ENCODE peak calls at places on chromosomes 5 and 9, in seven cellular contexts. X is body of pancreas; Z is T follicular helper cell; E is HuH-7; J is pons; D is stimulated activated naive B cell treated with anti-CD40 and anti-IgM and Interleukin-4, amounts not matched to agents 10 μg/mL and 1 μg/mL and 100 μg/mL, for 72 hours; T is sciatic nerve. Y is an unnamed sample.

GRCh38 chr5:128462330-128462729 is 75.7 kb downstream of the FBN2 start:
- DNase-seq in Z (no peak), X (no peak), T (no peak), E (no peak), D (no peak), J (no peak), Y (no peak)

GRCh38 chr5:137486707-137487106 is 12.4 kb downstream of the SPOCK1 start:
- DNase-seq in T (no peak), J (no peak), E (no peak), X (peak), D (no peak), Z (no peak), Y (no peak)

GRCh38 chr5:176608937-176609723 is 826 bp downstream of the GPRIN1 start:
- DNase-seq in X (no peak), J (no peak), T (no peak), Z (no peak), D (peak), E (no peak), Y (no peak)

GRCh38 chr5:643351-643801 is 31.2 kb downstream of the CEP72 start:
- DNase-seq in J (no peak), E (no peak), D (no peak), Z (no peak), X (no peak), T (no peak), Y (peak)

GRCh38 chr5:77129386-77129785 is 42.3 kb upstream of the ZBED3 start:
- DNase-seq in J (no peak), X (peak), D (no peak), E (peak), T (no peak), Z (no peak), Y (no peak)

GRCh38 chr5:112366987-112367386 is 52.1 kb downstream of the EPB41L4A start:
- DNase-seq in X (no peak), J (no peak), T (no peak), Z (no peak), D (no peak), E (peak), Y (no peak)

GRCh38 chr9:38641985-38642864 is 21.8 kb upstream of the ANKRD18A start:
- DNase-seq in T (no peak), X (peak), Z (no peak), J (peak), E (peak), D (no peak), Y (no peak)

GRCh38 chr5:164422400-164422799 is 917.0 kb downstream of the MAT2B start:
- DNase-seq in J (no peak), D (no peak), Z (no peak), T (no peak), E (peak), X (no peak), Y (no peak)

GRCh38 chr5:88256872-88257271 is 11.8 kb downstream of the TMEM161B start:
- DNase-seq in X (no peak), Z (no peak), E (no peak), D (no peak), T (no peak), J (no peak), Y (no peak)

GRCh38 chr5:62653001-62653863 is 74.6 kb downstream of the LRRC70 start:
- DNase-seq in Z (no peak), D (no peak), J (peak), X (no peak), E (no peak), T (no peak), Y (no peak)

GRCh38 chr9:91415290-91415689 is 8.3 kb downstream of the NFIL3 start:
- DNase-seq in X (no peak), D (peak), E (no peak), J (no peak), T (no peak), Z (no peak), Y (no peak)

GRCh38 chr9:35618854-35619799 is 914 bp upstream of the CD72 start:
- DNase-seq in X (peak), Z (no peak), J (no peak), D (peak), T (no peak), E (no peak), Y (no peak)

GRCh38 chr9:107782381-107782780 is 292.8 kb upstream of the KLF4 start:
- DNase-seq in Z (no peak), D (no peak), E (no peak), X (no peak), T (no peak), J (no peak), Y (no peak)

GRCh38 chr5:127696688-127697087 is 6.5 kb upstream of the CCDC192 start:
- DNase-seq in X (no peak), Z (no peak), E (no peak), T (no peak), D (no peak), J (no peak), Y (no peak)

GRCh38 chr9:92378825-92379535 is 25.4 kb downstream of the OGN start:
- DNase-seq in J (no peak), Z (no peak), X (no peak), D (no peak), T (no peak), E (peak), Y (no peak)

GRCh38 chr9:87554177-87554940 is 56.7 kb downstream of the DAPK1 start:
- DNase-seq in E (no peak), X (peak), J (no peak), D (no peak), T (peak), Z (no peak), Y (no peak)

GRCh38 chr5:83724915-83725314 is 4.3 kb upstream of the HAPLN1 start:
- DNase-seq in E (no peak), Z (no peak), J (no peak), D (no peak), T (no peak), X (no peak), Y (no peak)

GRCh38 chr5:957730-958485 is 50.7 kb upstream of the NKD2 start:
- DNase-seq in X (no peak), T (no peak), D (no peak), E (no peak), J (no peak), Z (no peak), Y (peak)

GRCh38 chr9:121199921-121200320 is 1.7 kb downstream of the RAB14 start:
- DNase-seq in J (no peak), Z (no peak), T (no peak), D (no peak), X (no peak), E (no peak), Y (no peak)

GRCh38 chr5:125835293-125836172 is 587.7 kb upstream of the GRAMD2B start:
- DNase-seq in X (peak), J (peak), D (peak), T (no peak), E (peak), Z (no peak), Y (no peak)

GRCh38 chr5:159208508-159209437 is 580 bp downstream of the RNF145 start:
- DNase-seq in T (peak), X (peak), J (no peak), Z (peak), D (peak), E (no peak), Y (peak)